ENCODE peak calls at places on chromosomes 11 and 22, in four cellular contexts. L, J, U and E are unnamed samples.
A peak's percentile ranks its signal among the peaks of the same experiment; 100 is the strongest.

GRCh38 chr22:39562839-39563489 is 7.6 kb upstream of the CACNA1I start:
- DNase-seq in L (no peak), U (no peak), J (no peak), E (no peak)

GRCh38 chr22:22167791-22168189 is 76.8 kb upstream of the VPREB1 start:
- DNase-seq in L (no peak), U (no peak), J (peak; percentile 79), E (no peak)

GRCh38 chr11:58829736-58830135 is 14.8 kb downstream of the GLYATL2 start:
- DNase-seq in L (no peak), U (no peak), J (no peak), E (no peak)

GRCh38 chr11:762421-763072 is 14.7 kb downstream of the GATD1 start:
- DNase-seq in L (peak; percentile 34), J (no peak), U (no peak), E (no peak)

GRCh38 chr11:10735532-10736465 is 15.2 kb upstream of the CTR9 start:
- DNase-seq in U (peak; percentile 84), L (peak; percentile 96), J (peak; percentile 35), E (peak; percentile 91)

GRCh38 chr22:37599161-37599560 is 9.5 kb upstream of the GGA1 start:
- DNase-seq in J (no peak), L (no peak), U (no peak), E (no peak)

GRCh38 chr11:64164392-64165312 is 1.3 kb downstream of the MACROD1 start:
- DNase-seq in U (peak; percentile 13), J (no peak), L (no peak), E (no peak)

GRCh38 chr11:122271167-122271566 is 155.2 kb upstream of the BLID start:
- DNase-seq in J (no peak), U (no peak), L (no peak), E (no peak)

GRCh38 chr22:19523240-19524169 is 705 bp downstream of the CLDN5 start:
- DNase-seq in L (peak; percentile 42), U (no peak), J (no peak), E (no peak)

GRCh38 chr11:70546179-70546940 is 148.0 kb downstream of the CTTN start:
- DNase-seq in L (no peak), U (no peak), J (no peak), E (no peak)

GRCh38 chr22:39504071-39504470 is 2.0 kb downstream of the MIEF1 start:
- DNase-seq in J (no peak), L (no peak), U (no peak), E (no peak)

GRCh38 chr11:61552108-61552635 is 28.7 kb downstream of the SYT7 start:
- DNase-seq in L (no peak), U (no peak), J (no peak), E (no peak)

GRCh38 chr22:34111210-34111824 is 191.0 kb upstream of the LARGE1 start:
- DNase-seq in U (peak; percentile 22), J (no peak), L (peak; percentile 18), E (peak; percentile 65)

GRCh38 chr11:62980133-62980760 is 4.5 kb downstream of the SLC22A6 start:
- DNase-seq in U (no peak), J (no peak), L (no peak), E (no peak)

GRCh38 chr11:25838918-25839611 is 492.9 kb upstream of the ANO3 start:
- DNase-seq in U (no peak), J (no peak), L (no peak), E (peak; percentile 9)

GRCh38 chr11:31882951-31883392 is 71.8 kb upstream of the PAX6 start:
- DNase-seq in J (no peak), U (no peak), L (no peak), E (peak; percentile 58)

GRCh38 chr22:47618180-47618579 is 855.7 kb downstream of the TBC1D22A start:
- DNase-seq in J (no peak), L (no peak), U (no peak), E (no peak)

GRCh38 chr22:31241200-31241599 is 29.1 kb downstream of the LIMK2 start:
- DNase-seq in J (no peak), L (peak; percentile 25), U (peak; percentile 19), E (no peak)

GRCh38 chr11:128525411-128526243 is 61.7 kb downstream of the ETS1 start:
- DNase-seq in L (no peak), U (no peak), J (no peak), E (no peak)

GRCh38 chr22:24727218-24727851 is 47.2 kb downstream of the PIWIL3 start:
- DNase-seq in L (peak; percentile 26), J (no peak), U (peak; percentile 92), E (peak; percentile 68)

GRCh38 chr11:47183969-47184368 is 2.3 kb downstream of the PACSIN3 start:
- DNase-seq in L (no peak), U (no peak), J (no peak), E (no peak)

GRCh38 chr11:47180006-47180787 is 3.5 kb upstream of the ARFGAP2 start:
- DNase-seq in L (no peak), U (no peak), J (no peak), E (no peak)

GRCh38 chr11:47183031-47183856 is 3.0 kb downstream of the PACSIN3 start:
- DNase-seq in U (no peak), L (no peak), J (no peak), E (no peak)

GRCh38 chr11:47181271-47181670 is 4.6 kb upstream of the ARFGAP2 start:
- DNase-seq in J (no peak), L (no peak), U (no peak), E (no peak)

GRCh38 chr11:47182380-47182779 is 3.9 kb downstream of the PACSIN3 start:
- DNase-seq in J (no peak), U (no peak), L (no peak), E (no peak)
- TF ChIP-seq FOXK2 in J (no peak), U (no peak), L (no peak), E (no peak)

GRCh38 chr11:27209562-27210005 is 153.4 kb downstream of the CCDC34 start:
- DNase-seq in L (peak; percentile 36), U (peak; percentile 80), J (no peak), E (peak; percentile 39)
- TF ChIP-seq SP1 in L (no peak), U (no peak), J (no peak), E (no peak)

GRCh38 chr11:110249066-110249465 is 47.3 kb downstream of the RDX start:
- DNase-seq in J (no peak), U (no peak), L (no peak), E (no peak)
- TF ChIP-seq FOXK2 in J (no peak), U (no peak), L (no peak), E (no peak)

GRCh38 chr11:66142370-66143263 is 72.5 kb downstream of the PACS1 start:
- DNase-seq in L (no peak), U (peak; percentile 79), J (no peak), E (no peak)

GRCh38 chr11:66139817-66140216 is 69.7 kb downstream of the PACS1 start:
- DNase-seq in L (no peak), U (no peak), J (no peak), E (no peak)

GRCh38 chr11:66144000-66144678 is 74.1 kb downstream of the PACS1 start:
- DNase-seq in U (no peak), J (no peak), L (no peak), E (no peak)

GRCh38 chr11:66146940-66147339 is 76.9 kb downstream of the PACS1 start:
- DNase-seq in L (no peak), J (no peak), U (no peak), E (no peak)

GRCh38 chr11:66143264-66143566 is 73.1 kb downstream of the PACS1 start:
- DNase-seq in J (no peak), U (no peak), L (no peak), E (no peak)
- TF ChIP-seq SP1 in J (no peak), U (no peak), L (no peak), E (no peak)

GRCh38 chr11:45031912-45032519 is 81.3 kb upstream of the TP53I11 start:
- DNase-seq in J (peak; percentile 53), L (no peak), U (no peak), E (no peak)
- TF ChIP-seq FOXK2 in J (no peak), L (no peak), U (no peak), E (no peak)

GRCh38 chr11:106457727-106458126 is 380.3 kb downstream of the AASDHPPT start:
- DNase-seq in U (peak; percentile 10), L (no peak), J (no peak), E (no peak)
- TF ChIP-seq SP1 in U (no peak), L (no peak), J (no peak), E (no peak)

GRCh38 chr11:74647831-74648230 is 55.4 kb downstream of the POLD3 start:
- DNase-seq in L (no peak), U (no peak), J (no peak), E (no peak)

GRCh38 chr11:74648894-74649293 is 56.5 kb downstream of the POLD3 start:
- DNase-seq in J (no peak), L (no peak), U (no peak), E (no peak)

GRCh38 chr11:74646964-74647363 is 54.6 kb downstream of the POLD3 start:
- DNase-seq in J (no peak), U (no peak), L (no peak), E (no peak)

GRCh38 chr11:74647404-74647803 is 55.0 kb downstream of the POLD3 start:
- DNase-seq in J (no peak), L (no peak), U (no peak), E (no peak)

DNA sequence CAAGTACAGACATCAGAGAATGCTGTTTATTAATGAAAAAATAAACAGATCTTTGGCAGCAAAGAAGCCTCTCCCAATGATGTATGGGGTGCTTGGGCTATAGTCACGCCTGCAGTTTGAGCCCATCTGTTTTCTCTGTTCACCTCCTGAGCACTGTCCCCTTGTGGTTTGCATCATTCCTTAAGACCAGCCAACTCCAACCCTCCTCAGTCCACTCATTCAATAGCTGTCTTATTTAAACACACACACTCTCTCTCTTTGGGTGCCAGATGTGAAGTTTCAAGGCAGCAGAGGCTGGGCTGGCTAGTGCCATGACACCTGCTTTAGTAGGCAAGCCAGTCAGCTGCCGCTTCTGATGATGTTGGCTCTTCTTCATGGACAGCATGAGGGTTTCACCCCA is 58.1 kb downstream of the POLD3 start:
- DNase-seq in L (no peak), U (no peak), J (no peak), E (no peak)
- TF ChIP-seq FOXK2 in L (no peak), U (no peak), J (no peak), E (no peak)

GRCh38 chr11:102546427-102546826 is 15.9 kb upstream of the MMP7 start:
- DNase-seq in L (no peak), J (no peak), U (no peak), E (no peak)

GRCh38 chr11:102545701-102546100 is 15.2 kb upstream of the MMP7 start:
- DNase-seq in U (no peak), L (no peak), J (no peak), E (no peak)

GRCh38 chr11:102544594-102544993 is 14.0 kb upstream of the MMP7 start:
- DNase-seq in J (no peak), L (no peak), U (no peak), E (no peak)

GRCh38 chr11:102551188-102551781 is 20.7 kb upstream of the MMP7 start:
- DNase-seq in J (no peak), L (no peak), U (no peak), E (no peak)

GRCh38 chr11:102546923-102547471 is 16.4 kb upstream of the MMP7 start:
- DNase-seq in U (no peak), L (no peak), J (peak; percentile 93), E (no peak)
- TF ChIP-seq SP1 in U (no peak), L (no peak), J (peak; percentile 81), E (no peak)